ENCODE peak calls at places on chromosomes 12 and 14, in nine cellular contexts. I, E, L, C, W, H, T, R and K are unnamed samples.

GRCh38 chr12:15209782-15210181 is 11.4 kb downstream of the RERG start:
- DNase-seq in W (no peak), H (no peak), T (no peak), E (peak), I (no peak), L (no peak), R (no peak), C (no peak), K (no peak)

GRCh38 chr14:105971593-105972500 is 445.5 kb downstream of the TMEM121 start:
- DNase-seq in T (no peak), L (no peak), C (no peak), W (no peak), R (no peak), H (no peak), I (no peak), E (no peak), K (no peak)

GRCh38 chr12:14418526-14418925 is 53.0 kb downstream of the ATF7IP start:
- DNase-seq in H (peak), L (no peak), T (no peak), C (no peak), I (no peak), E (no peak), W (no peak), R (no peak), K (no peak)

GRCh38 chr14:60249321-60250251 is 565 bp downstream of the PPM1A start:
- DNase-seq in L (peak), E (peak), C (peak), W (no peak), I (peak), R (peak), H (peak), T (peak), K (peak)

GRCh38 chr14:45377201-45377600 is 124.2 kb upstream of the MIS18BP1 start:
- DNase-seq in W (no peak), E (no peak), T (no peak), H (no peak), C (no peak), I (no peak), R (no peak), L (no peak), K (no peak)

GRCh38 chr14:87045241-87045640 is 947.7 kb downstream of the GALC start:
- DNase-seq in L (no peak), T (no peak), H (no peak), R (no peak), I (no peak), E (no peak), C (no peak), W (no peak), K (no peak)

GRCh38 chr14:104295681-104296387 is 157.4 kb downstream of the KIF26A start:
- DNase-seq in C (no peak), I (no peak), L (peak), H (no peak), E (no peak), W (no peak), T (peak), R (peak), K (no peak)

GRCh38 chr12:49367381-49368239 is at the start of gene SPATS2:
- DNase-seq in R (no peak), C (peak), E (no peak), H (no peak), L (peak), I (no peak), W (no peak), T (no peak), K (no peak)

GRCh38 chr12:54197037-54197909 is 8.5 kb upstream of the SMUG1 start:
- DNase-seq in L (peak), H (no peak), T (no peak), C (no peak), R (no peak), E (no peak), I (no peak), W (no peak), K (no peak)

GRCh38 chr14:78700236-78700635 is 530.1 kb downstream of the NRXN3 start:
- DNase-seq in E (no peak), H (peak), C (no peak), L (no peak), I (no peak), W (no peak), R (no peak), T (no peak), K (no peak)

GRCh38 chr14:24978862-24979724 is 70.9 kb downstream of the STXBP6 start:
- DNase-seq in R (no peak), W (no peak), I (no peak), E (no peak), L (no peak), T (no peak), C (no peak), H (no peak), K (peak)

GRCh38 chr14:65847065-65847847 is 434.7 kb downstream of the FUT8 start:
- DNase-seq in L (no peak), T (no peak), W (no peak), E (no peak), H (no peak), R (peak), I (peak), C (no peak), K (no peak)

GRCh38 chr12:30219047-30219446 is 435.3 kb upstream of the TMTC1 start:
- DNase-seq in L (no peak), H (no peak), E (no peak), I (no peak), R (no peak), T (no peak), C (no peak), W (no peak), K (no peak)

GRCh38 chr14:75123991-75124390 is 2.9 kb downstream of the NEK9 start:
- DNase-seq in E (no peak), H (peak), W (no peak), L (no peak), R (peak), T (no peak), I (peak), C (no peak), K (peak)

GRCh38 chr14:27750096-27750495 is 1016.5 kb upstream of the FOXG1 start:
- DNase-seq in C (no peak), L (no peak), R (no peak), T (no peak), H (no peak), I (no peak), W (no peak), E (no peak), K (no peak)

GRCh38 chr12:87836190-87836589 is 193.0 kb downstream of the C12orf50 start:
- DNase-seq in R (no peak), W (no peak), I (no peak), C (no peak), T (no peak), E (no peak), H (no peak), L (no peak), K (no peak)